ENCODE peak calls at places on chromosomes 5 and 9, in eight cellular contexts. U, C, A, B, N, D, L and O are unnamed samples.

GRCh38 chr5:40397976-40398375 is 281.7 kb upstream of the PTGER4 start:
- DNase-seq in U (no peak), C (no peak), A (no peak), B (no peak), N (no peak), D (no peak), L (no peak), O (no peak)

GRCh38 chr5:116476903-116477537 is 97.6 kb downstream of the SEMA6A start:
- DNase-seq in U (no peak), C (no peak), A (no peak), B (no peak), N (no peak), D (no peak), L (no peak), O (no peak)

GRCh38 chr9:77841739-77842386 is 189.7 kb downstream of the GNAQ start:
- DNase-seq in U (no peak), C (no peak), A (no peak), B (no peak), N (no peak), D (no peak), L (no peak), O (no peak)

GRCh38 chr9:73154760-73155159 is 3.1 kb downstream of the ANXA1 start:
- DNase-seq in U (no peak), C (no peak), A (no peak), B (no peak), N (no peak), D (no peak), L (peak), O (no peak)

GRCh38 chr9:122954253-122954691 is 13.5 kb downstream of the RABGAP1 start:
- DNase-seq in U (no peak), C (no peak), A (no peak), B (no peak), N (no peak), D (peak), L (peak), O (no peak)

GRCh38 chr5:52875827-52876226 is 88.1 kb downstream of the ITGA1 start:
- DNase-seq in U (no peak), C (no peak), A (no peak), B (no peak), N (no peak), D (no peak), L (no peak), O (no peak)

GRCh38 chr9:107358867-107359440 is 75.9 kb downstream of the RAD23B start:
- DNase-seq in U (no peak), C (no peak), A (no peak), B (no peak), N (no peak), D (no peak), L (no peak), O (peak)

GRCh38 chr9:92328225-92328624 is 2.5 kb downstream of the CENPP start:
- DNase-seq in U (no peak), C (no peak), A (no peak), B (no peak), N (no peak), D (peak), L (peak), O (no peak)

GRCh38 chr5:109455598-109456096 is 45.9 kb upstream of the PJA2 start:
- DNase-seq in U (no peak), C (peak), A (peak), B (no peak), N (no peak), D (peak), L (peak), O (no peak)

GRCh38 chr5:135367554-135367953 is 31.5 kb downstream of the MACROH2A1 start:
- DNase-seq in U (no peak), C (no peak), A (no peak), B (no peak), N (no peak), D (no peak), L (no peak), O (peak)
- TF ChIP-seq POLR2A in U (no peak), C (no peak), A (no peak), B (no peak), N (no peak), D (no peak), L (no peak), O (no peak)

DNA sequence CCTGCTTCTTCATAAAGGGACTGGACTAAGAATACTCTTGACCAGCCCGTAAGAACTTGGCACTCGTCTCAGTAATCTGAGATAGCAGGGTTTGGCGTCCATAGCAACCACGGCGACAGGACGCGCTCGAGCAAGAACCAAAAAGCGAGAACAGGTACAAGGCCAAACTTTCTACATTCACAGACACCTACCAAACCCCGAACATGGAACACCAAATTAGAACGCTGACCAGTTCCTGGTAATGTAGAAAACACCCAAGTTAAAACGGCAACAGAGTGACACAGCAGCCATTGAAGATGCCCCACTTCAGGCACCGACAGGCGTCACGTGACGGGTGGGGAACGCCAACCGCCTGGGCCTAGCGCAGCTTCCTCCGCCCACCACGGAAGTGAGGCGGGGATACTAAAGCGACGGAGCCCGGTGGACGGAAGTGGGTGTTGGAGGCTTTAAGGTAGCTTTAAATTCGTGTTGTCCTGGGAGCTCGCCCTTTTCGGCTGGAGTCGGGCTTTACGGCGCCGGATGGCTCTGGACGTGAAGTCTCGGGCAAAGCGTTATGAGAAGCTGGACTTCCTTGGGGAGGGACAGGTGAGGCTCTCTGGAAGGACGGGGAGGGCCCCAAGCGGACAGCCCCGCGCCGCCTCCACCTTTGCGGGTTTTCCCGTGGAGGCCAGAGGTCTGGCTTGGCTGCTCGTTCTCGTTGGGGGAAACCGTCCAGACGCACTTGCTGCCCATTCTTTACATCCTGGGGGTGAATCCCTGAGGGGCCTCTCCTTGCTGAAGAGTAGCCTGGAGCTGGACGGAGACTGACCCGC is at the start of gene CDK7:
- DNase-seq in U (peak), C (peak), A (peak), B (peak), N (peak), D (peak), L (peak), O (peak)
- TF ChIP-seq POLR2A in U (no peak), C (peak), A (peak), B (peak), N (no peak), D (peak), L (peak), O (no peak)

DNA sequence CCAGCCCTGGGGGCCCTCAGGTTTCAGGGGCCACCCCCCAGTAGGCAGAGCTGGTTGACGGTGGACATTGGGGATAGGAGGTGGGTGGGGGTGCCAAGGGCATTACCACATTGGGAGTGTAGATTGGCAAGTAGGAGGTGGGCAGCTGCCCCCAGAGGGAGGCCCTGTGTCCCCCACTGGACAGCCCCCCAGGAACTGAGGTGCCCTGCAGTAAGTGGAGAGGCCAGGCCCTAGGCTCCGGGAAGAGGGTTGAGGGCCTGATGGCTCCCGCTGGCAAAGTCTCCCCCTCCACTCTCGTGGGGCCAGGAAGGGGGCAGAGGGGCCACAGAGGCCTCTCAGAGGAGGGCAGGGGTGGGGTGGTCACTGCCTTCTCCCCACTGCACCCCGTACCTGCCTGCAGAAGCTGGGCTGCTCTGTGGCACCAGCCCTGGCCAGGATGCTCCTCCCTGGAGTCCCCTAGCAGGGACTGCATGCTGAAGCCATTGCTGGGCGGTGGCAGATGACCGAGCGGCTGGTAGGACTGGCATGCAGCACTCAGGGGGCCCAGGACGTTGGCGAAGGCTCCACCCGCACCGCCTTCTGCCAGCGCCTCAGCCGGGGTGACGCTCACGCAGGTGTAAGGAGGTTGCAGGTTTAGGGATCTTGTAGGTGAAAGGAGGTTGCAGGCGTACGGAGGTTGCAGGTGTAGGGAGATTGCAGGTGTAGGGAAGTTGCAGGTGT is 89.6 kb upstream of the CACNA1B start:
- DNase-seq in U (peak), C (no peak), A (no peak), B (no peak), N (no peak), D (no peak), L (no peak), O (no peak)
- TF ChIP-seq POLR2A in U (no peak), C (no peak), A (no peak), B (no peak), N (no peak), D (no peak), L (no peak), O (no peak)

GRCh38 chr5:179816401-179817070 is 4.2 kb upstream of the SQSTM1 start:
- DNase-seq in U (no peak), C (no peak), A (peak), B (no peak), N (no peak), D (no peak), L (no peak), O (peak)

GRCh38 chr5:179819296-179820126 is 1.2 kb upstream of the SQSTM1 start:
- DNase-seq in U (peak), C (peak), A (peak), B (peak), N (peak), D (peak), L (peak), O (peak)

GRCh38 chr5:179818746-179819295 is 1.9 kb upstream of the SQSTM1 start:
- DNase-seq in U (peak), C (peak), A (peak), B (peak), N (peak), D (peak), L (peak), O (peak)

GRCh38 chr5:179815491-179816249 is 5.0 kb upstream of the SQSTM1 start:
- DNase-seq in U (no peak), C (no peak), A (no peak), B (no peak), N (no peak), D (no peak), L (no peak), O (no peak)

GRCh38 chr5:179817071-179817840 is 3.4 kb upstream of the SQSTM1 start:
- DNase-seq in U (no peak), C (no peak), A (peak), B (no peak), N (no peak), D (no peak), L (no peak), O (peak)
- TF ChIP-seq POLR2A in U (no peak), C (no peak), A (no peak), B (no peak), N (no peak), D (no peak), L (no peak), O (no peak)